ENCODE peak calls at places on chromosome 7, in four cellular contexts. F is heart right ventricle, L is RWPE1, A is adrenal gland. M is an unnamed sample.

GRCh38 chr7:1853619-1854520 is 183.8 kb downstream of the ELFN1 start:
- DNase-seq in F (no peak), L (no peak), A (no peak), M (no peak)

GRCh38 chr7:129041142-129041928 is 13.6 kb downstream of the TNPO3 start:
- DNase-seq in F (no peak), L (no peak), A (no peak), M (no peak)

GRCh38 chr7:82229164-82229563 is 214.4 kb downstream of the CACNA2D1 start:
- DNase-seq in F (no peak), L (no peak), A (no peak), M (no peak)

GRCh38 chr7:115707684-115708341 is 322.8 kb downstream of the TFEC start:
- DNase-seq in F (no peak), L (no peak), A (no peak), M (no peak)

GRCh38 chr7:91569702-91570457 is 305.6 kb downstream of the FZD1 start:
- DNase-seq in F (no peak), L (no peak), A (no peak), M (no peak)

GRCh38 chr7:18844735-18845134 is 272.7 kb downstream of the TWIST1 start:
- DNase-seq in F (no peak), L (no peak), A (no peak), M (no peak)

GRCh38 chr7:31443457-31443856 is 70.4 kb upstream of the ITPRID1 start:
- DNase-seq in F (no peak), L (peak), A (no peak), M (peak)

GRCh38 chr7:106239406-106239805 is 45.4 kb downstream of the NAMPT start:
- DNase-seq in F (no peak), L (no peak), A (no peak), M (no peak)

GRCh38 chr7:107233981-107234380 is 65.2 kb downstream of the HBP1 start:
- DNase-seq in F (no peak), L (no peak), A (no peak), M (no peak)

GRCh38 chr7:23981314-23981713 is 271.3 kb downstream of the STK31 start:
- DNase-seq in F (no peak), L (no peak), A (no peak), M (no peak)

GRCh38 chr7:38300175-38300574 is 26.7 kb upstream of the TARP start:
- DNase-seq in F (no peak), L (no peak), A (no peak), M (no peak)

GRCh38 chr7:37408885-37409248 is 39.8 kb downstream of the ELMO1 start:
- DNase-seq in F (no peak), L (no peak), A (no peak), M (no peak)

GRCh38 chr7:112202819-112203218 is 3.4 kb downstream of the DOCK4 start:
- DNase-seq in F (no peak), L (no peak), A (no peak), M (no peak)

GRCh38 chr7:40372031-40372430 is 237.2 kb downstream of the SUGCT start:
- DNase-seq in F (no peak), L (no peak), A (no peak), M (no peak)

GRCh38 chr7:128841961-128842673 is 11.9 kb downstream of the FLNC start:
- DNase-seq in F (no peak), L (no peak), A (no peak), M (no peak)

GRCh38 chr7:117098457-117098856 is 145.2 kb downstream of the ST7 start:
- DNase-seq in F (no peak), L (no peak), A (no peak), M (no peak)

GRCh38 chr7:157688439-157689268 is 351.9 kb downstream of the DNAJB6 start:
- DNase-seq in F (no peak), L (no peak), A (no peak), M (no peak)

GRCh38 chr7:28130277-28130676 is 50.3 kb downstream of the JAZF1 start:
- DNase-seq in F (no peak), L (no peak), A (no peak), M (no peak)

GRCh38 chr7:75639071-75639892 is 99.5 kb downstream of the HIP1 start:
- DNase-seq in F (peak), L (peak), A (peak), M (peak)

GRCh38 chr7:78487464-78487863 is 688.9 kb downstream of the PHTF2 start:
- DNase-seq in F (no peak), L (no peak), A (no peak), M (no peak)

GRCh38 chr7:128431221-128431620 is 21.4 kb upstream of the IMPDH1 start:
- DNase-seq in F (no peak), L (no peak), A (no peak), M (peak)

GRCh38 chr7:106770191-106770590 is 94.9 kb upstream of the PIK3CG start:
- DNase-seq in F (no peak), L (peak), A (no peak), M (no peak)

GRCh38 chr7:26490631-26491624 is 199.3 kb downstream of the SNX10 start:
- DNase-seq in F (no peak), L (peak), A (no peak), M (peak)

GRCh38 chr7:122887198-122887597 is 938 bp upstream of the CADPS2 start:
- DNase-seq in F (peak), L (peak), A (peak), M (peak)

GRCh38 chr7:137084607-137085380 is 216.3 kb downstream of the CHRM2 start:
- DNase-seq in F (no peak), L (no peak), A (no peak), M (no peak)

GRCh38 chr7:47759056-47759706 is 177.3 kb upstream of the TNS3 start:
- DNase-seq in F (no peak), L (peak), A (no peak), M (peak)
- TF ChIP-seq CTCF in F (no peak), L (no peak), A (no peak), M (peak)

DNA sequence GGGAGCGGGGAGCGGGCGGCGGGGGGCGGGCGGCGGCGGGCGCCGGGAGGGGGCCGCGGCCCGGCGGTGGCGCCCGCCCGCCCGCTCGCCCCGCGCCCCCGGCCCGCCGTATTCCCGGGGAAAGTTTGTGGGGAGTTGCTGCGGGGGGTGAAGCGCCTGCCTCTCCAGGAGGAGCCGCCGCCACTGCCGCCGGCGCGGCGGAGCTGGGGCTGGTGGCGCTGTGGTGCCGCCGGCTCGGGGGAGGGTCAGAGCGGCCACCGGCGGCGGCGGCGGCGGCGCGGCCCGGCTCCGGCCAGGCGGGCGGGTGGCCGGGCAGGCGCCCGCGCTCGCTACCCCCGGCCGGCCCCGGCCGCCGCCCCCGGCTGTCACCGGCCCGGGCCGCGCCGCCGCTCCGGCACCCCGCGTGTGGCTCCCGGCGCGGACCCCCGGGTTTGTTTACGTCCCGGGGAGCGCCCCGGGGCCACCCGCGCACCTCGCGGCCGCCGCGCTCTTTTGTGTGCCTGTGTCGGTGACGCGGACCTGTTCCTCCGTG is 861 bp upstream of the CUX1 start:
- DNase-seq in F (peak), L (no peak), A (peak), M (peak)
- TF ChIP-seq CTCF in F (peak), L (no peak), A (no peak), M (no peak)

DNA sequence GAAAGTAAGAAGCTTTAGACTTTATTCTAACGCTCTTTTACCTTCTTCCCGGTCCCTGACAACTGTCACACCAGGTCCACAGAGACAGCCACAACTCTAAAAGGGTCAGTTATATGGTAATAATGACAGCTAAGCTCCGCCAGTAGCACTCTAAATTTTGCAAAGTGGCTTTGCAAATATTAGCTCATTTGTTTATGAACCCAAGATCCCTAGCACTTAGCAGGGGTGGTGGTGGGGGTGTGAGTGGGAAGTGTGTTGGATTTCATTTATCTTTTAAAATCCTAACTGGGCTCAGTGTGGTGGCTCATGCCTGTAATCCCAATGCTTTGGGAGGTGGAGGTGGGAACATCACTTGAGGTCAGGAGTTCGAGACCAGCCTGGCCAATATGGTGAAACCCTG is 34.8 kb upstream of the SDK1 start:
- DNase-seq in F (no peak), L (no peak), A (no peak), M (no peak)
- TF ChIP-seq CTCF in F (no peak), L (no peak), A (no peak), M (no peak)

GRCh38 chr7:109842386-109842785 is 1248.5 kb upstream of the LRRN3 start:
- DNase-seq in F (no peak), L (no peak), A (no peak), M (no peak)

DNA sequence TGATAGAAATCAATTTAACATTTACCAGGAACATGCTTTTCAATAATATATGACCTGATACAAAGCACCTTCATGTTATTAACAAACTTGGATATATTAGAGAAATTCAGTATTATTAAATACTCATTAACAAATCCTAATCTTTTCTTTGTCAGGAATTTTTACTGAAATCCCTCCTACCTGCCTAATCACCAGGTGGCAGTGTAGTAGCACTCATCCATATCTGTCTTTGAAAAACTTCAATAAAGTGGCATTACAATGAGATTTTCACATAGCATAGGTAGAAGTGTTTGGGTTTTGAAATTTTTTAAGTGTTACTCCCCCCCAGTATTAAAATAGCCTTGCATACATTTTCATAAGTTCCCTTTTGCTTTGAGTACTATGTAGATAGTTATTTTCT is 1246.6 kb upstream of the LRRN3 start:
- DNase-seq in F (no peak), L (peak), A (no peak), M (peak)
- TF ChIP-seq CTCF in F (peak), L (peak), A (peak), M (peak)

DNA sequence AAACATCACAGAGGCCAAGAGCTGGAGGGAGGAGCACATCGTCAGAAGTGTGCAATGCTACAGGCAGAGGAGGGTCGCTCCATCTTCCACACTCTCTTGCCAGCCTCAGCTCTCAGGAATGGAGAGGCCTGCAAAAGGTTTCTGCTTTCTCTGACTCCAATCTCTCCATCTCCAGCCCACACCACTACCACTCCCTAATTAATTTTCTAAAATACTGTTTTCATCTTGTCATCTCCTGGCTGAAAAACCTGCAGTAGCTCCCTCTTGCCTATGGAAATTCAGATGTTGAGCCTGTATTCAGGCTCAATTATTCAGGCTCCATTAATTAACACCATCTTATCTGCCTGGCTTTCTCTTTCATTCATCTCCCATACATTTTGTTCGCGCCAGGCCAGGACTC is 165.9 kb downstream of the INHBA start:
- DNase-seq in F (no peak), L (no peak), A (no peak), M (no peak)
- TF ChIP-seq CTCF in F (no peak), L (no peak), A (no peak), M (no peak)

DNA sequence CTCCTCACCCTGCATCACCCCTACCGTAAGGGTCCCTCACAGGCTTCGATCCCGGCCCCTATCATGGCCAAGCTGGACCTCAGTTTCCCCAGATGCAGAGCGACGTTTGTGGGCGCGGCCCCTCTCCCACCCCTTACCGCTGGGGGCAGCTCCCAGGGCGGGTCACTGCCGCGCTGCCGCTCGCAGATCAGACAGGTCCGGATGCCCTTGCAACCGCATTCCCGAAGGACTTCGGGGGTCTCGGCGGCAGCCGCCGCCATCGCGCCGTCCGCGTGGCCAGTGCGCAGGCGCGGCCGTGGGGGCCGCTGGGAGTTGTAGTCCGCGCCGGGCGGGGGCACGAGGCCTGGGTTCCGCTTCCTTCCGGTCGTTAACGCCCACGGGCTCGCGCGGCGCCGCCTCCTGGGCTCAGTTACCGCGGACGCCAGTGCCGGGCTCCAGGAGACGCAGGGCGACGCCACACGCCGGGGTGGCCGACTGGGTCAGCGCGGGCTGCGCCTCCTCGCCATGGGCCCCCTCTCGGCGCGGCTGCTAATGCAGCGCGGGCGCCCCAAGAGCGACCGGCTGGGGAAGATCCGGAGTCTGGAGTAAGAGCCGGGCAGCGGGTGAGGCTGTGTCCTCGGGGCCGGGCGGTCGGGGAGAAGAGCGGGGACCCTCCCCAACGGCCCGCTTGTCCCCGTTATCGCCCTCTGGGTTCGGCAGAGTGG is at the start of the genes ALKBH4 and LRWD1:
- DNase-seq in F (peak), L (peak), A (peak), M (peak)
- TF ChIP-seq CTCF in F (peak), L (no peak), A (no peak), M (no peak)

GRCh38 chr7:20929199-20929598 is 142.5 kb upstream of the SP8 start:
- DNase-seq in F (no peak), L (no peak), A (no peak), M (no peak)

GRCh38 chr7:20928022-20928421 is 141.3 kb upstream of the SP8 start:
- DNase-seq in F (no peak), L (no peak), A (no peak), M (no peak)

GRCh38 chr7:20932785-20933184 is 146.1 kb upstream of the SP8 start:
- DNase-seq in F (no peak), L (no peak), A (no peak), M (no peak)

DNA sequence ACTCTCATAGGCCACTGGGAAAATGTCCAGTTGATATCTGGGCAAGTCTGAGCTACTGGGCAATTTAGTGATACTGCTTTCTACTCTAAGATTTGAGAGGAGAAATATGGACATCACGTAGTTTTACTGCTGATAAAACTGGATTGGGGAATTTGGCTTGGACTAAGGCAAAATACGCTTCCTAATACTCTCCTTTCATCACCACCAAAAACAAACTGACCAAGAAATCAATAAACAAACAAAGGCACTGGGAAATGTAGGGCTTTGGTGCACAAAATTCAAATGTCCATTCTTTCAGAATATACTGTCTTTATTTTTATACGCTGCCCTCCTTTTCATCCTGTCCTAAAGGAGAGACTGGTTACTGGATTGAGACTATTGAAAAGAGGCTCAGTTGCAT is 145.1 kb upstream of the SP8 start:
- DNase-seq in F (no peak), L (no peak), A (no peak), M (no peak)
- TF ChIP-seq CTCF in F (no peak), L (no peak), A (no peak), M (no peak)

DNA sequence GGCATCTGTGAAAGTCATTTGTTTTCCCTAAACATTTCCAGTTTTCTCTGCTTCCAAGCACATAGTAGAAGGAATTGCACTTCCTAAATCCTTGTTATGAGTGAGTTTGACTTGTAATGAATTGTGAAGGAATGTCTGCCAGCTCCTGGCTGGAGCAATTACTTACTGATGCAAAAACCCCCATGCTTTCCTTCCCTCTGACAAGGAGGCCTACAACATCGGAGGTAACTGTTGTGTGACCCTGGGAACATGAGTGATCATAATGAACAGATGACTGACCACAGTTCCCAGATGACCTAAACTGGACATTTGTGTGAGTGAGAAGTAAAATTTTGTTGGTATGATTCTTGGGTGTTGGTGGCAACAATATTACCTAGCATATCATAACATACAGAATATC is 21.4 kb upstream of the CPVL start:
- DNase-seq in F (no peak), L (no peak), A (no peak), M (no peak)
- TF ChIP-seq CTCF in F (no peak), L (no peak), A (no peak), M (no peak)

GRCh38 chr7:130719550-130719949 is 14.5 kb downstream of the KLF14 start:
- DNase-seq in F (no peak), L (no peak), A (no peak), M (no peak)

GRCh38 chr7:130723784-130724183 is 10.2 kb downstream of the KLF14 start:
- DNase-seq in F (no peak), L (no peak), A (no peak), M (no peak)

GRCh38 chr7:130721486-130722277 is 12.3 kb downstream of the KLF14 start:
- DNase-seq in F (peak), L (no peak), A (peak), M (peak)
- TF ChIP-seq CTCF in F (peak), L (peak), A (peak), M (peak)

M was measured in Calu3.